ENCODE peak calls at places on chromosomes 12 and 14, in nine cellular contexts. One of them, this sample, is unnamed.
A peak's percentile ranks its signal among the peaks of the same experiment; 100 is the strongest.

GRCh38 chr14:90820958-90821357 is 4.7 kb upstream of the TTC7B start:
- DNase-seq in CD8-positive, alpha-beta memory T cell: peak; percentile 77
- DNase-seq in body of pancreas: peak; percentile 52
- DNase-seq in small intestine: peak; percentile 36
- DNase-seq in breast epithelium: no peak
- DNase-seq in effector memory CD4-positive, alpha-beta T cell: peak; percentile 69
- DNase-seq in left lung: no peak
- DNase-seq in Peyer's patch: peak; percentile 62
- DNase-seq in PC-9: no peak
- DNase-seq in this sample: no peak

GRCh38 chr12:54650409-54650808 is 2.2 kb upstream of the DCD start:
- DNase-seq in CD8-positive, alpha-beta memory T cell: no peak
- DNase-seq in body of pancreas: no peak
- DNase-seq in small intestine: no peak
- DNase-seq in breast epithelium: no peak
- DNase-seq in effector memory CD4-positive, alpha-beta T cell: no peak
- DNase-seq in left lung: no peak
- DNase-seq in Peyer's patch: no peak
- DNase-seq in PC-9: no peak
- DNase-seq in this sample: no peak

GRCh38 chr12:126093911-126094310 is 1028.7 kb downstream of the AACS start:
- DNase-seq in CD8-positive, alpha-beta memory T cell: no peak
- DNase-seq in body of pancreas: no peak
- DNase-seq in small intestine: no peak
- DNase-seq in breast epithelium: no peak
- DNase-seq in effector memory CD4-positive, alpha-beta T cell: no peak
- DNase-seq in left lung: no peak
- DNase-seq in Peyer's patch: no peak
- DNase-seq in PC-9: no peak
- DNase-seq in this sample: no peak

GRCh38 chr12:8696402-8697100 is 1.2 kb upstream of the RIMKLB start:
- DNase-seq in CD8-positive, alpha-beta memory T cell: no peak
- DNase-seq in body of pancreas: no peak
- DNase-seq in small intestine: peak; percentile 87
- DNase-seq in breast epithelium: no peak
- DNase-seq in effector memory CD4-positive, alpha-beta T cell: no peak
- DNase-seq in left lung: no peak
- DNase-seq in Peyer's patch: no peak
- DNase-seq in PC-9: no peak
- DNase-seq in this sample: no peak

GRCh38 chr12:41053046-41053445 is 135.1 kb upstream of the PDZRN4 start:
- DNase-seq in CD8-positive, alpha-beta memory T cell: no peak
- DNase-seq in body of pancreas: no peak
- DNase-seq in small intestine: no peak
- DNase-seq in breast epithelium: no peak
- DNase-seq in effector memory CD4-positive, alpha-beta T cell: no peak
- DNase-seq in left lung: no peak
- DNase-seq in Peyer's patch: no peak
- DNase-seq in PC-9: no peak
- DNase-seq in this sample: no peak

GRCh38 chr14:30974628-30975027 is 50.8 kb upstream of the AP4S1 start:
- DNase-seq in CD8-positive, alpha-beta memory T cell: no peak
- DNase-seq in body of pancreas: no peak
- DNase-seq in small intestine: no peak
- DNase-seq in breast epithelium: no peak
- DNase-seq in effector memory CD4-positive, alpha-beta T cell: no peak
- DNase-seq in left lung: no peak
- DNase-seq in Peyer's patch: no peak
- DNase-seq in PC-9: no peak
- DNase-seq in this sample: no peak

GRCh38 chr14:72665259-72665658 is 228.6 kb downstream of the DPF3 start:
- DNase-seq in CD8-positive, alpha-beta memory T cell: no peak
- DNase-seq in body of pancreas: no peak
- DNase-seq in small intestine: no peak
- DNase-seq in breast epithelium: no peak
- DNase-seq in effector memory CD4-positive, alpha-beta T cell: no peak
- DNase-seq in left lung: no peak
- DNase-seq in Peyer's patch: no peak
- DNase-seq in PC-9: no peak
- DNase-seq in this sample: no peak

GRCh38 chr14:61076531-61076930 is 95.5 kb downstream of the SLC38A6 start:
- DNase-seq in CD8-positive, alpha-beta memory T cell: no peak
- DNase-seq in body of pancreas: no peak
- DNase-seq in small intestine: no peak
- DNase-seq in breast epithelium: no peak
- DNase-seq in effector memory CD4-positive, alpha-beta T cell: no peak
- DNase-seq in left lung: no peak
- DNase-seq in Peyer's patch: no peak
- DNase-seq in PC-9: no peak
- DNase-seq in this sample: no peak

GRCh38 chr12:130131817-130132216 is 30.4 kb upstream of the FZD10 start:
- DNase-seq in CD8-positive, alpha-beta memory T cell: no peak
- DNase-seq in body of pancreas: no peak
- DNase-seq in small intestine: no peak
- DNase-seq in breast epithelium: no peak
- DNase-seq in effector memory CD4-positive, alpha-beta T cell: no peak
- DNase-seq in left lung: no peak
- DNase-seq in Peyer's patch: no peak
- DNase-seq in PC-9: no peak
- DNase-seq in this sample: no peak

GRCh38 chr12:130127909-130128763 is 34.1 kb upstream of the FZD10 start:
- DNase-seq in CD8-positive, alpha-beta memory T cell: no peak
- DNase-seq in body of pancreas: no peak
- DNase-seq in small intestine: no peak
- DNase-seq in breast epithelium: peak; percentile 43
- DNase-seq in effector memory CD4-positive, alpha-beta T cell: no peak
- DNase-seq in left lung: no peak
- DNase-seq in Peyer's patch: no peak
- DNase-seq in PC-9: no peak
- DNase-seq in this sample: peak; percentile 40

GRCh38 chr12:130131025-130131424 is 31.2 kb upstream of the FZD10 start:
- DNase-seq in CD8-positive, alpha-beta memory T cell: no peak
- DNase-seq in body of pancreas: no peak
- DNase-seq in small intestine: no peak
- DNase-seq in breast epithelium: no peak
- DNase-seq in effector memory CD4-positive, alpha-beta T cell: no peak
- DNase-seq in left lung: no peak
- DNase-seq in Peyer's patch: no peak
- DNase-seq in PC-9: no peak
- DNase-seq in this sample: no peak

GRCh38 chr12:130127527-130127908 is 34.7 kb upstream of the FZD10 start:
- DNase-seq in CD8-positive, alpha-beta memory T cell: no peak
- DNase-seq in body of pancreas: peak; percentile 29
- DNase-seq in small intestine: no peak
- DNase-seq in breast epithelium: peak; percentile 46
- DNase-seq in effector memory CD4-positive, alpha-beta T cell: no peak
- DNase-seq in left lung: no peak
- DNase-seq in Peyer's patch: no peak
- DNase-seq in PC-9: no peak
- DNase-seq in this sample: no peak

DNA sequence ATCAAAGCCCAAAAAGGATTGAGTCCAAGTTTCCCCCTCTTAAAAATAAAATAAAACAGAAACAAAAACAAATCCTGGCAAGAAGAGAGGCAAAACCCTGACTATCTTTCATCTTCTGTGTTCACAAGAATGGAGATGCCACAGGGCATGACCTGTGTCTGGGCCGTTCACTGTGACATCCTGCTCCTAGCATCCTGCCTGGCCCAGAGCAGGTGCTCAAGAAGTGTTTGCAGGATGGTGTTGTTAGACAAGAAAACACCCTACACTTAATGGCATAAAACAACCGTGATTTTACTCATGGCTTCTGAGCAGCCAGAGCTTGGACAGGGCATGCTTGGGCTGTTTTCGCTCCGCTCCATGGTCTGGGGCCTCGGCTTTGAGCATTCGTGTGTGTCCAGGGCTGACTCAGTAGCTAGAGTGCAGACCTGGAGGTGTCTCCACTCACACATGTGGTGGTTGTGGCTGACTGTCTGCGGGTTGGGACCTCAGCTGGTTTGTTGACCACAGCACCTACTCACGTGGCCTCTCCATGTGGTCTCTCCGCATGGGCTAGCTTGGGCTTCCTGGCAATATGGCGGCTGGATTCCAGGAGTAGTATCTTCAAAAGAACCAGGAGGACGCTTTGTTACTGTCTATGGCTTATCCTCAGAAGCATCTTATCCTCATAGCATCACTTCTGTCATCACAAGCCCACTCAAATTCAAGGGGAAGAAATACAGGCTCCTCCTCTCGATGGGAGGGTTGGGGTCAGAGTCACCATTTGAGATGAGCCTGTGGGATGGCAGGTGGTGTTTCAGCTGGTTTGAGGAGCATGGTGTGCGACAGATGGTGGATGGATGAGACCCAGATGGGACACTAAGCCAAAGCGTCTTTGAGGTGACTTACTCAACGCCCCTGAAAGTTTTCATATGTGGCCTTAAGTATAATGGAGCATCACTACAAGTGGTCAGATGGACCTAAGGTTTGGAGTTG is 33.2 kb upstream of the FZD10 start:
- DNase-seq in CD8-positive, alpha-beta memory T cell: no peak
- DNase-seq in body of pancreas: no peak
- DNase-seq in small intestine: no peak
- DNase-seq in breast epithelium: no peak
- DNase-seq in effector memory CD4-positive, alpha-beta T cell: no peak
- DNase-seq in left lung: no peak
- DNase-seq in Peyer's patch: no peak
- DNase-seq in PC-9: no peak
- DNase-seq in this sample: no peak
- H3K27ac ChIP-seq in CD8-positive, alpha-beta memory T cell: no peak overlapping the region
- H3K27ac ChIP-seq in body of pancreas: no peak overlapping the region
- H3K27ac ChIP-seq in small intestine: no peak overlapping the region
- H3K27ac ChIP-seq in breast epithelium: peak overlapping the region; percentile 83
- H3K27ac ChIP-seq in effector memory CD4-positive, alpha-beta T cell: no peak overlapping the region
- H3K27ac ChIP-seq in left lung: no peak overlapping the region
- H3K27ac ChIP-seq in Peyer's patch: no peak overlapping the region
- H3K27ac ChIP-seq in PC-9: no peak overlapping the region
- H3K27ac ChIP-seq in this sample: peak overlapping the region; percentile 69

DNA sequence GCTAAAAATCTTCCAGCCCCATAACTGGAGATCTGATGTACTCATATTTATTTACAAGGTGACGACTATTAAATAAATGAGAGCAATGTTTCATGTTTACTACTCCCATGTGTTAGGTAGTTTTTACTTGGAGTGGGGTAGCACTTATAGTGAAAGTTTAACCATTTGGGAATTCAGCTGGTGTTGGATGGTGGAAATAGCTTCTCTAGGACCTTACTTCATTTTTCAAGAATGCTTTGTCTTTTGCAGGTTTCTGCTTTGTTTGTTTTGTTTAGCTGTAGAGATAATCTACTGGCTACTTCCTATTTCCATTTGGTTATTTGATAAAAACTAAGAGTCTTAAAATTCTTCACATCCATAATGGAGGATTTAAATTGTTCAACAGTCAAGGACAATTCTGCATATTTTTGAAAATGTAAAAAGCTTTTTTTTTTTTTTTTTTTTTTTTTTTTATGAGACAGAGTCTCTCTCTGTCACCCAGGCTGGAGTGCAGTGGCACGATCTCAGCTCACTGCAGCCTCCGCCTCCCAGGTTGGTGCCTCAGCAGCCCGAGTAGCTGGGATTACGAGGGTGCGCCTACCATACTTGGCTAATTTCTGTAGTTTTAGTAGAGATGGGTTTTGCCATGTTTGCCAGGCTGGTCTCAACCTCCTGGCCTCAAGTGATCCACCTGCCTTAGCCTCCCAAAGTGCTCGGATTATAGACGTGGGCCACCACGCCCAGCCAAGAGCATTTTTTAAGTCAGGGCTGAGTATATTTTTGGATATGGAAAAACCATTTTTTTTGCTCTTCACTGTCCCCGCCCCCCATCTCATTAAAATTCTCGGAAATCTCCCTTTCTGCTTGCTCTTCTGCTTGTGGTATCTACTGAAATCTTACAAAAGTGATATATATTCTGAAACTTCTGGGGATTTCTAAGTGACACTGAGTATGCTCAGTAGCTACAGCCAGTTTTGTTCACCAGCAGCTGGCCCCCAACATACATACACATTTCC is 1.4 kb upstream of the ABCD2 start:
- DNase-seq in CD8-positive, alpha-beta memory T cell: peak; percentile 66
- DNase-seq in body of pancreas: no peak
- DNase-seq in small intestine: no peak
- DNase-seq in breast epithelium: no peak
- DNase-seq in effector memory CD4-positive, alpha-beta T cell: no peak
- DNase-seq in left lung: peak; percentile 14
- DNase-seq in Peyer's patch: peak; percentile 58
- DNase-seq in PC-9: no peak
- DNase-seq in this sample: no peak
- H3K4me1 ChIP-seq in CD8-positive, alpha-beta memory T cell: peaks cover 33% of the 10 kb centered on the region
- H3K4me1 ChIP-seq in body of pancreas: peaks cover 4% of the 10 kb centered on the region
- H3K4me1 ChIP-seq in small intestine: no peaks in the 10 kb centered on the region
- H3K4me1 ChIP-seq in breast epithelium: no peaks in the 10 kb centered on the region
- H3K4me1 ChIP-seq in effector memory CD4-positive, alpha-beta T cell: peaks cover 16% of the 10 kb centered on the region
- H3K4me1 ChIP-seq in left lung: peaks cover 6% of the 10 kb centered on the region
- H3K4me1 ChIP-seq in Peyer's patch: peaks cover 6% of the 10 kb centered on the region
- H3K4me1 ChIP-seq in PC-9: no peaks in the 10 kb centered on the region
- H3K4me1 ChIP-seq in this sample: peaks cover 2% of the 10 kb centered on the region

DNA sequence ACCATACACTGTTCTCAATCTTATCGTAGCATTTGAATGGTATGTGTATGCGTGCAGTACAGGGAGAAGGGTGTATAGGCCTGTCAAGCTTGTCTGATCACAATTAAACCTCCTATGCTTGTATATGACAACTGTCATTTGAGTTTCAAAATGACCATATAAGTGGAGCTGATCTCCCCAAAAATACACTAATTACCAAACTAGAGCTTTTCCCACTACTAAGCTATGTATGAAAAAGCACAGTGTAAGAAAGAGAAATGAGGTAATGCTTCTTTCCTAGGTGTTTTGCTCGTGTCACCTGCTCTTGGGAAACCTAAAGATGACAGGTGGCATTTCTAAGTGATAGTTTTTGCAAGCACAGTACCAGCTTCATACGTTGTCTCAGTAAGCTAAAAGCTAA is 1.1 kb upstream of the STK38L start:
- DNase-seq in CD8-positive, alpha-beta memory T cell: no peak
- DNase-seq in body of pancreas: no peak
- DNase-seq in small intestine: no peak
- DNase-seq in breast epithelium: no peak
- DNase-seq in effector memory CD4-positive, alpha-beta T cell: no peak
- DNase-seq in left lung: no peak
- DNase-seq in Peyer's patch: no peak
- DNase-seq in PC-9: no peak
- DNase-seq in this sample: no peak
- H3K27ac ChIP-seq in CD8-positive, alpha-beta memory T cell: no peak overlapping the region
- H3K27ac ChIP-seq in body of pancreas: peak overlapping the region; percentile 81
- H3K27ac ChIP-seq in small intestine: no peak overlapping the region
- H3K27ac ChIP-seq in breast epithelium: no peak overlapping the region
- H3K27ac ChIP-seq in effector memory CD4-positive, alpha-beta T cell: no peak overlapping the region
- H3K27ac ChIP-seq in left lung: peak overlapping the region; percentile 93
- H3K27ac ChIP-seq in Peyer's patch: no peak overlapping the region
- H3K27ac ChIP-seq in PC-9: peak overlapping the region; percentile 75
- H3K27ac ChIP-seq in this sample: no peak overlapping the region

DNA sequence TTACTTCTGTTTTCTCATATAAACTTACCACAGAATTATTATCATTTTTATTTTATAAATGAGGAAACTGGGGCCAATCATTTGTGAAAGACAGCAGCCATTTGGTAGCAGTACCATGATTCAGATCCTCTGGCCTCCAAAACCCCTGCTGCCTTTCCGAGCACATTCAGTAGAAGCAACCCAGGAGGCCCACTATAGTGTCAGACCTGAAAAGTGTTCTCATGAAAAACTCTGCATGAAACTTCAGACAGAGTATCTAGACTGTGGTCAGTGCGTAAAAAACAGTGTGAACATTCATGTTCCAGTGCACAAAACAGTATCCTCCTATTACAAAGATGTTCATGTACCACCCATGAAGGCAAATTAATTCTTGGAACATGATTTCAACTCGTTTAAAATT is 112.0 kb downstream of the EPS8 start:
- DNase-seq in CD8-positive, alpha-beta memory T cell: no peak
- DNase-seq in body of pancreas: no peak
- DNase-seq in small intestine: no peak
- DNase-seq in breast epithelium: no peak
- DNase-seq in effector memory CD4-positive, alpha-beta T cell: no peak
- DNase-seq in left lung: no peak
- DNase-seq in Peyer's patch: no peak
- DNase-seq in PC-9: no peak
- DNase-seq in this sample: no peak
- H3K4me1 ChIP-seq in CD8-positive, alpha-beta memory T cell: no peaks in the 10 kb centered on the region
- H3K4me1 ChIP-seq in body of pancreas: no peaks in the 10 kb centered on the region
- H3K4me1 ChIP-seq in small intestine: no peaks in the 10 kb centered on the region
- H3K4me1 ChIP-seq in breast epithelium: no peaks in the 10 kb centered on the region
- H3K4me1 ChIP-seq in effector memory CD4-positive, alpha-beta T cell: no peaks in the 10 kb centered on the region
- H3K4me1 ChIP-seq in left lung: no peaks in the 10 kb centered on the region
- H3K4me1 ChIP-seq in Peyer's patch: no peaks in the 10 kb centered on the region
- H3K4me1 ChIP-seq in PC-9: peaks cover 4% of the 10 kb centered on the region
- H3K4me1 ChIP-seq in this sample: no peaks in the 10 kb centered on the region